ENCODE peak calls at places on chromosome 18, in four cellular contexts. I, Z, P and N are unnamed samples.

GRCh38 chr18:69935319-69936190 is 12.1 kb downstream of the CD226 start:
- DNase-seq in Z (peak), I (peak), P (no peak), N (no peak)

GRCh38 chr18:78561757-78562445 is 417.7 kb upstream of the SALL3 start:
- DNase-seq in I (no peak), Z (no peak), P (no peak), N (no peak)

GRCh38 chr18:46946656-46947282 is 29.4 kb downstream of the KATNAL2 start:
- DNase-seq in P (no peak), I (peak), Z (peak), N (peak)

GRCh38 chr18:58671941-58672565 is 788 bp downstream of the MALT1 start:
- DNase-seq in P (peak), I (peak), Z (no peak), N (no peak)

GRCh38 chr18:73979742-73980141 is 167.9 kb downstream of the FBXO15 start:
- DNase-seq in P (no peak), Z (no peak), I (no peak), N (no peak)

GRCh38 chr18:49656098-49656591 is 94.3 kb downstream of the LIPG start:
- DNase-seq in P (no peak), I (no peak), Z (no peak), N (peak)

GRCh38 chr18:74930616-74931015 is 278.3 kb downstream of the PTGR3 start:
- DNase-seq in I (no peak), Z (no peak), P (no peak), N (no peak)

GRCh38 chr18:48781041-48781989 is 169.4 kb downstream of the SMAD7 start:
- DNase-seq in P (no peak), I (no peak), Z (no peak), N (peak)

GRCh38 chr18:44135791-44136190 is 544.9 kb upstream of the SETBP1 start:
- DNase-seq in I (no peak), P (no peak), Z (no peak), N (no peak)